ENCODE peak calls at places on chromosomes 4 and X, in six cellular contexts. U is endothelial cell of umbilical vein; N is tibial artery; G is CD4-positive, alpha-beta memory T cell; H is GM23248; R is pancreas. E is an unnamed sample. For H3K4me1 and H3K36me3, the result is how much of the 10 kb centered on the place peaks cover.

GRCh38 chrX:154046262-154046771 is 26.6 kb upstream of the IRAK1 start:
- DNase-seq in H (peak), U (peak), G (no peak), R (no peak), N (peak), E (no peak)

GRCh38 chrX:131225078-131225477 is 64.0 kb downstream of the IGSF1 start:
- DNase-seq in G (no peak), H (no peak), U (no peak), R (no peak), N (no peak), E (no peak)

GRCh38 chrX:31932769-31933168 is 860.9 kb upstream of the FTHL17 start:
- DNase-seq in H (no peak), G (no peak), U (no peak), N (no peak), R (no peak), E (no peak)

GRCh38 chrX:95721011-95721410 is 963.6 kb upstream of the DIAPH2 start:
- DNase-seq in G (no peak), U (no peak), H (no peak), N (no peak), R (no peak), E (no peak)

GRCh38 chr4:173146456-173146855 is 22.2 kb upstream of the GALNT7 start:
- DNase-seq in G (no peak), R (no peak), U (no peak), H (no peak), N (no peak), E (no peak)

GRCh38 chr4:6963139-6963611 is 53.5 kb downstream of the TBC1D14 start:
- DNase-seq in H (no peak), N (no peak), U (peak), G (no peak), R (no peak), E (no peak)

GRCh38 chr4:13244342-13244905 is 239.7 kb downstream of the RAB28 start:
- DNase-seq in G (no peak), R (no peak), H (no peak), N (no peak), U (no peak), E (no peak)

GRCh38 chrX:20224814-20225487 is 41.8 kb downstream of the RPS6KA3 start:
- DNase-seq in H (peak), G (no peak), R (no peak), U (no peak), N (no peak), E (no peak)

GRCh38 chrX:150200820-150201287 is 162.3 kb upstream of the MAMLD1 start:
- DNase-seq in U (peak), G (no peak), H (peak), R (peak), N (peak), E (peak)

GRCh38 chr4:57220734-57221133 is 110.5 kb upstream of the IGFBP7 start:
- DNase-seq in G (no peak), R (no peak), H (no peak), U (no peak), N (no peak), E (no peak)

GRCh38 chrX:72201836-72202536 is 20.4 kb downstream of the PIN4 start:
- DNase-seq in N (no peak), U (peak), G (no peak), R (no peak), H (peak), E (peak)

GRCh38 chr4:73257995-73258667 is 467 bp downstream of the ANKRD17 start:
- DNase-seq in H (peak), N (peak), G (no peak), U (peak), R (peak), E (peak)
- H3K4me1 ChIP-seq in H (under half), N (under half), G (half or more), U (under half), R (under half), E (under half)

DNA sequence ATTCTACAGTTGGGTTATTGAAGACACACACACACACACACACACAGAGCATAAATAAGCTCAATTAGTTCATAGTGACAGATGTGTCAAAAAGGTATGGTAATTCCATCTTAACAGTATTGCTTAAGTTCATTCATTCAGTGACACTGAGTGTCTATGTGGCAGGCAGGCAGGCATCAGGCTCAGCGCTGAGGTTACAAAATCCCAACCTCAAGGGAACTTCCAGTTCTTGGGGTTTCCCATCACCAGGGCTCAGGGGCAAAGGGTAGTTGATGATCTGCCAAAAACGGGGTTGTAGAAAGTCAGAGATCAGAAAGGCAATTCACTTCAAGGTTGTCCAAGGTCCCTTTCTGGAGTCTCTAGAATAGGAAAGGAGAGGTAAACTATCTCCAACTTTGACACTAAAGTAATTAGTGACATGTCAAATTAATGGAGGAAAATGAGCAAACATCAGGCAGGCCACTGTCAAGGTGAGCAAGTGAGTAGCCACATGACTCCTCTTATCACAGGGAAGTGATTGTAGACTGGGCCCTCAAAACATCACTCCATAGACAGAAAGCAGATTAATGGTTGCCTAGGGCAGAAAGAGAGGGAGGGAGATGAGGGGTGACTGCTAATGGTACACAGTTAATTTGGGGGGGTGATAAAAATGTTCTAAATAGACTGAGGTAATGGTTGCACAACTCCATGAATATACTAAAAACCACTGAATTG is 41.8 kb downstream of the GPC4 start:
- DNase-seq in H (no peak), G (no peak), R (no peak), N (no peak), U (no peak), E (no peak)
- H3K36me3 ChIP-seq in H (under half), G (under half), R (under half), N (under half), U (under half), E (under half)

DNA sequence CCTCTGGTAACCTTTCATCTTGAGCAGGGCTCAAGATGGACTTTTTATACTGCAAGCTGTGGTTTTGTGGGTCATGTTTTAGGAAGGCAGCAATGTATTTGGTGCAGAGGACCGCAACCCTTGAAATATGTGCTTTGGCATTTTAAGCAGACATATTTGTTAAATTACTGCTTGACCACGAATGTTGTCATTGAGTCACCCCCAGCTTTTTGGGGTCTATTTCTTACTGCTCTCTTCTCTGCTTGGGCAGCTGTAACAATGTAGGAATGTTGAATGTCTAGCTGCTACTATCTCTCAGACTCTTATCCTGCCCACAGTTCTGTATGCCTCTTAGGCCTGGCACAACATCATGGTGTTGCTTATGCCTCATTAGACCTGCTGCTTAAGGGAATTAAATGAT is 6.0 kb downstream of the RBPJ start:
- DNase-seq in H (peak), N (no peak), G (no peak), R (no peak), U (no peak), E (no peak)
- H3K4me1 ChIP-seq in H (half or more), N (under half), G (half or more), R (under half), U (under half), E (under half)

GRCh38 chr4:81460115-81460836 is 11.4 kb downstream of the RASGEF1B start:
- DNase-seq in R (no peak), N (no peak), G (no peak), H (no peak), U (no peak), E (no peak)
- H3K36me3 ChIP-seq in R (under half), N (under half), G (under half), H (under half), U (under half), E (under half)

GRCh38 chr4:184462724-184463123 is 11.6 kb downstream of the IRF2 start:
- DNase-seq in N (no peak), R (no peak), U (no peak), G (no peak), H (no peak), E (no peak)

GRCh38 chr4:184460495-184461285 is 13.7 kb downstream of the IRF2 start:
- DNase-seq in R (no peak), N (no peak), G (no peak), U (no peak), H (no peak), E (no peak)

GRCh38 chr4:184463856-184464255 is 10.5 kb downstream of the IRF2 start:
- DNase-seq in G (no peak), R (no peak), H (no peak), N (no peak), U (no peak), E (no peak)

GRCh38 chr4:184463158-184463557 is 11.2 kb downstream of the IRF2 start:
- DNase-seq in H (no peak), G (no peak), R (no peak), U (no peak), N (no peak), E (no peak)

GRCh38 chr4:184461711-184462110 is 12.6 kb downstream of the IRF2 start:
- DNase-seq in R (no peak), H (no peak), U (no peak), N (no peak), G (no peak), E (no peak)
- H3K4me1 ChIP-seq in R (under half), H (under half), U (under half), N (under half), G (half or more), E (under half)

GRCh38 chrX:123331859-123332258 is 147.8 kb downstream of the GRIA3 start:
- DNase-seq in N (no peak), H (no peak), R (no peak), U (no peak), G (no peak), E (no peak)
- H3K36me3 ChIP-seq in N (under half), H (under half), R (under half), U (under half), G (under half), E (under half)

DNA sequence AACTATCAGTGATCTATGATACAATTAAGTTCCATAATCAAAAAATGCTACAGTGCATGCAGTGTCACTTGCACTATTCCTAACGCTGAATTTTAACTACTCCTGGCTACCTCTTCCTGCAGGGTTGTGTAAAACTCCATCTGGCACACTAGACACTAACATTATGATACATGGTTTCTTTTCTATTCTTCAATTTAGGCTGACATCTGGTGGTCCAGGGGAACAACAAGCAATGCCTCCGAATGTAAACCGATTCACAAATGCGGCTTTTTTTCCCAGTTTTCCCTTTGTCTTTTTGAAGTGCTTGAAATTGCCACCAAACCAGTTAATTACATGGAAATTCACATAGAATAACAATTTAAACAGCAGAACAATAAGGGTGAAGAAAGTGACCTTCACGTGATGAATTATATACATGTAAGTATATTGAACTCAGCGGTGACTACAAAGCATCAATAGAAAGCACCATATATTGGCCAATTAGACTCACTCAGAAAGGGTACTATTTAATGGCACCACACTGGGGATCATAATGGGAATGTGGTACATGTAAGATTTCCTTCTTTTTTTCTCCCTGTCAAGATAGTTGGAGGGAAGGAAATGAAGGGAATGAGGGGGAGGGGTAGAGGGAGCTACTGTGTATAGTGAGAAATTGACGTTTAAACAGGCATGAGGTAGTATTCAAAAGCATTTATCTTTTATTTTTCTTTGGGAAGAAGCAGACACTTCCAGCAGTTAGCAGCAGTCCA is 103.9 kb downstream of the MMRN1 start:
- DNase-seq in G (no peak), H (no peak), U (peak), N (no peak), R (no peak), E (no peak)
- H3K4me1 ChIP-seq in G (under half), H (under half), U (under half), N (under half), R (under half), E (under half)

DNA sequence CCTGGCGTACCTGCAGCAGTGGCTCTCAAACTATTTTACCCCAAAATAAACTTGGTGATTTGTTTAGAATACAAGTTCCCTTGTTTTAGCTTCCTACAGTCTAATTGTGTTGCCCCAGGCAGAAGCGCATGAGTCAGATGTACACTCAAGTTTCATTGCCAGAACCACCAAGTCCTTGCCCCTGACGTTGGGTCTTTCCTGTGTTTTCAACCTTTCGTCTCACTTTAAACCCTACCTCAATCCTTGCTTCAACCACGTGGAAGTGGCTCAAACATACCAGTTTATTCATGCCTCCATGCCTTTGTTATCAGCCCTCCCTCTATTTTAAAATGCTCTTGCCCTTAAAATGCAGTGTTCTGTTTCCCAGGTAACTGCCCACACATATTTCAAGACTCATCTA is 66.3 kb upstream of the SLC7A11 start:
- DNase-seq in G (no peak), U (peak), R (no peak), H (peak), N (no peak), E (no peak)
- H3K36me3 ChIP-seq in G (under half), U (under half), R (under half), H (under half), N (under half), E (under half)

DNA sequence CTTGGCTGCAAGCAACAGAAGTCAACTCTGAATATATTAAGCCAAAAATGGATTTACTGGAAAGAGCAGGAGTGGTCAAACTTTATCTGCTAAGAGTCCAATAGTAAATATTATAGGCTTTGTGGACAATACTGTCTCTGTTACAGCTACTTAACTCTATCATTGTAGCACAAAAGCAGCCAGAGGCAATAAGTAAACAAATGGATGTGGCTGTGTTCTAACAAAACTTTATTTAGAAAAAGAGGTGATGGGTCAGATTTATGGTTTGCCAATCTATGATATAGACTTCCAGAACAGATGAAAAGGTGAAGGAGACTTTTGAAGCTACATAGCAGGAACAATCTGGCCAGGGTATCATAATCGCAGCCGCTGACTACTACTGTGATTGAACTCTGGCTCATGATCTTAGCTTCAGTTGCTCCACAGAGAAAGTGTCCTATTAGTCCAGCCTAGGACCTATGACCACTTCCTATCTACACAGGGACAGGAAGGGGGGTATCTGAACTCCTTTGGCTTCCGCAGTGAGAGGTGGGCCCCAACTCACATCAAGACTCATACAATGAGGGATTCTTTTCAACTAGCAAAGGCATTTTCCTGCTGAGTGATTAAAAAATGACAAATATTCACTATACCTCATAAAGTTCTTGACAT is 154.9 kb downstream of the ATG4A start:
- DNase-seq in R (no peak), N (no peak), G (no peak), H (no peak), U (no peak), E (no peak)
- H3K4me1 ChIP-seq in R (under half), N (under half), G (under half), H (under half), U (under half), E (under half)

GRCh38 chr4:10095296-10095991 is 21.2 kb downstream of the WDR1 start:
- DNase-seq in R (no peak), G (no peak), H (peak), N (no peak), U (no peak), E (no peak)

GRCh38 chr4:10096201-10096975 is 20.2 kb downstream of the WDR1 start:
- DNase-seq in G (peak), R (no peak), N (peak), U (peak), H (peak), E (no peak)

GRCh38 chr4:10098770-10099139 is 17.8 kb downstream of the WDR1 start:
- DNase-seq in N (no peak), G (no peak), H (peak), R (no peak), U (no peak), E (no peak)

GRCh38 chr4:10097906-10098769 is 18.5 kb downstream of the WDR1 start:
- DNase-seq in H (peak), N (no peak), R (no peak), U (no peak), G (no peak), E (no peak)

GRCh38 chr4:10096976-10097330 is 19.6 kb downstream of the WDR1 start:
- DNase-seq in R (no peak), H (no peak), U (no peak), G (no peak), N (no peak), E (no peak)
- H3K36me3 ChIP-seq in R (under half), H (under half), U (under half), G (half or more), N (half or more), E (under half)